ENCODE peak calls at places on chromosomes 5 and 9, in nine cellular contexts. B is K562; W is psoas muscle; J is left lung; U is OCI-LY7; V is bronchial epithelial cell; L is Peyer's patch; I is left ventricle myocardium inferior; A is CD8-positive, alpha-beta T cell. M is an unnamed sample.

GRCh38 chr5:50853151-50853550 is 186.7 kb downstream of the PARP8 start:
- DNase-seq in U (peak; percentile 93), V (no peak), L (peak; percentile 74), A (no peak), J (peak; percentile 61), B (no peak), W (no peak), I (peak; percentile 14), M (no peak)

GRCh38 chr5:147626494-147626893 is 116.6 kb upstream of the DPYSL3 start:
- DNase-seq in V (no peak), L (no peak), A (no peak), B (no peak), U (no peak), W (no peak), J (no peak), I (no peak), M (no peak)

GRCh38 chr5:73066466-73066865 is 53.9 kb upstream of the TMEM171 start:
- DNase-seq in U (no peak), J (no peak), A (no peak), I (no peak), B (no peak), L (no peak), V (no peak), W (no peak), M (no peak)

GRCh38 chr9:91253488-91253887 is 108.2 kb downstream of the AUH start:
- DNase-seq in B (peak; percentile 16), U (peak; percentile 35), L (peak; percentile 58), W (no peak), V (no peak), I (no peak), A (no peak), J (no peak), M (no peak)

GRCh38 chr5:147560982-147561381 is 51.1 kb upstream of the DPYSL3 start:
- DNase-seq in L (no peak), B (no peak), I (no peak), W (no peak), J (no peak), A (no peak), V (peak; percentile 7), U (no peak), M (no peak)

GRCh38 chr9:138072161-138072842 is 194.7 kb downstream of the CACNA1B start:
- DNase-seq in U (no peak), J (no peak), A (no peak), V (no peak), I (no peak), L (peak; percentile 17), B (no peak), W (no peak), M (no peak)

GRCh38 chr9:108586451-108586850 is 269.3 kb downstream of the ACTL7B start:
- DNase-seq in L (no peak), A (no peak), U (no peak), V (peak; percentile 42), I (no peak), J (no peak), B (no peak), W (no peak), M (no peak)

GRCh38 chr5:73783823-73784222 is 157.8 kb downstream of the ARHGEF28 start:
- DNase-seq in W (no peak), A (no peak), U (peak; percentile 2), V (peak; percentile 46), B (no peak), L (no peak), I (no peak), J (no peak), M (no peak)

GRCh38 chr5:76771705-76772405 is 47.0 kb upstream of the F2RL1 start:
- DNase-seq in U (no peak), A (no peak), J (no peak), L (peak; percentile 21), B (no peak), I (no peak), V (no peak), W (no peak), M (no peak)

GRCh38 chr5:38598994-38599611 is 42.7 kb upstream of the LIFR start:
- DNase-seq in B (no peak), W (no peak), A (no peak), L (no peak), V (peak; percentile 88), J (no peak), U (no peak), I (no peak), M (no peak)

GRCh38 chr5:11046160-11046559 is 285.1 kb upstream of the DAP start:
- DNase-seq in U (no peak), L (no peak), I (no peak), W (no peak), B (no peak), A (no peak), J (no peak), V (no peak), M (no peak)

GRCh38 chr9:19456996-19457693 is 48.3 kb downstream of the ACER2 start:
- DNase-seq in V (peak; percentile 74), B (peak; percentile 74), J (peak; percentile 51), W (peak; percentile 61), I (peak; percentile 35), A (peak; percentile 10), L (peak; percentile 87), U (peak; percentile 68), M (peak; percentile 78)

GRCh38 chr9:122719218-122719617 is 4.6 kb upstream of the OR1L4 start:
- DNase-seq in A (no peak), U (no peak), W (no peak), B (no peak), J (no peak), L (no peak), V (no peak), I (no peak), M (no peak)

GRCh38 chr9:125600194-125600593 is 106.8 kb downstream of the MAPKAP1 start:
- DNase-seq in U (no peak), I (no peak), B (no peak), J (no peak), V (no peak), W (no peak), L (peak; percentile 69), A (no peak), M (peak; percentile 69)

GRCh38 chr9:99433555-99433954 is 211.5 kb downstream of the SEC61B start:
- DNase-seq in V (peak; percentile 92), W (peak; percentile 55), A (no peak), L (peak; percentile 48), I (no peak), U (peak; percentile 2), B (peak; percentile 12), J (peak; percentile 83), M (no peak)

GRCh38 chr5:56319281-56320242 is 86.4 kb upstream of the ANKRD55 start:
- DNase-seq in W (peak; percentile 69), I (peak; percentile 46), A (no peak), V (peak; percentile 94), B (no peak), U (no peak), J (peak; percentile 61), L (no peak), M (no peak)

GRCh38 chr9:88396836-88397577 is 8.8 kb downstream of the SPIN1 start:
- DNase-seq in B (no peak), U (no peak), L (no peak), V (no peak), W (no peak), J (no peak), A (no peak), I (no peak), M (no peak)

DNA sequence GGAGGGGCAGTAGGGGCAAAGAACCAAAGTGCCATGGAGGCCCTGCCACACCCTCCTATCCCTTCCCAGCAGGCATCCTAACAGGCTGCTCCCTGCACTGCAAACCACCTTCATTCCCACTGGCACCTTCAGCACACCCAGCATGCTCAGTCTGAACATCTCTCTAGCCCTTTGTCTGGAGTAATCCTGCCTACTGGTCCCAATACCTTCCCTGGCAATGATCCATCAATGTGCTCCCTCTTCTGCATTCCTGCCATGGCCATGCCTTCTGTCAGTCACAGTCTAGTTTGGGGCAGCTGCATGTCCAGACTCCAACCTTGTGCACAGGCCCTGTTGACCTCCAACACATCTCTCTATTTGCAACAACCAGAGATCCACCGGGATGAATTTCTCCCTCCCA is 4.9 kb downstream of the MACROH2A1 start:
- DNase-seq in W (no peak), V (no peak), I (no peak), J (no peak), U (no peak), L (no peak), B (no peak), A (no peak), M (no peak)
- TF ChIP-seq CTCF in W (no peak), V (no peak), I (no peak), J (no peak), U (no peak), L (no peak), B (no peak), A (no peak), M (no peak)

DNA sequence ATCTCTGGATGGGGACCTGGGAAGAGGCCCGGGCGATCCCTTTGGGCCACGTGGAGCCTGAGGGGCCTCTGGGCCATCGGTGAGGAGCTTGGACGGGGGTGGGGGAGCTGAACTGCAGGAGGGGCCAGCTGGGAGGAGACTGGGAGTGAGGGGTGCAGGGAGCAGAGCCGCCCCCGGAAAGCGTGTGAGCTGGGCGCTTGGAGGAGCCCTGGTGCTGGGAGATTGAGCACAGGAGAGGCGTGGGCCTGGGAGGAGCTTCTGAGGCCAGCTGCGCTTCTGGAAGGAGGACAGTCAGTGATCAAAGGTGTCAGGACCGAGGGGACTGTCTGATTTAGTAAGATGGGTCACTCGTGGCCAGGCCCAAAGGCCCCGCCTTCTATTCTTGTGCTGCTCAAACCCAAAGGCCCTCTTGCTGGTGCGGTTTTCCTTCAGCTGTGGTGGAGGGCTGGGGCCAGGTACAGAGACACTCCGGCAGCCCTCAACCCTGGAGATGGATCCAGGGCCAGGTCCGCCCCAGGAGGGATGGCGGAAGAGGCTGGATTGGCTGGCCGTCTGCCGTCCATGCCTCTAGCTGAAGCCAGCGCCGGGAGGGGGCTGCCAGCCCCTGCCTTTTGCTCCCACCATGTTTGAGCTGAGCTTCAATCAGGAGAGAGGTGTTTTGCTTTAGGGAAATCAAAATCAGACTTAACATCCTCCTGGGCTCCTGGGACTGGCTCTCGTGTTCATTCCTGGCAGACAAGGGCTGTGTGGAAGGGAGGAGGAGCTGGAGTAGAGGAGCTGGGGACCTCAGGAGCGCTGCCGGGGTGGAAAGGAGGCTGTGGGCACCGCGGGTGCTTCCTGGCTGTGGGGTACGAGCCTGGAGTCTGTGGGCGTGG is 21.6 kb downstream of the NCS1 start:
- DNase-seq in W (no peak), U (no peak), I (no peak), V (no peak), L (no peak), A (no peak), J (no peak), B (peak; percentile 40), M (no peak)
- H3K4me3 ChIP-seq in W (no peak overlapping the region), U (no peak overlapping the region), I (no peak overlapping the region), V (no peak overlapping the region), L (no peak overlapping the region), A (no peak overlapping the region), J (no peak overlapping the region), B (no peak overlapping the region), M (no peak overlapping the region)

DNA sequence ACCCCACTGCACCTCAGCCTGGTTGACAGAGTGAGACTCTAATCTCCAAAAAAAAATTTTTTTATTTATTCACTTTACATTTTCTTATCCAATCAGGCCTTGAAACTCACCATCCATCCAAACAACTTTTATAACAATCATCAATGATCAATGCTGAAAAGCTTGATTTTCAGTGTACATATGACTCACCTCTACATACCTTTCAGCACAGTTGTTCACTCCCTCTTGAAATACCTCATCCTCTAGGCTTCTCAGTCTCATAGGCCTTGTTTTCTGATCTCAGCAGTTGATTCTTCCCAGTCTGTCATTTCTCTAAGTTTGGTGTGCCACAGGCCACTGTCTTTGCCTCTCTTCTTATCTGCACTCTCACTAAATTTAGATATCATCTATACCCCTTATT is 36.2 kb downstream of the GRIN3A start:
- DNase-seq in I (no peak), B (no peak), A (no peak), L (no peak), V (peak; percentile 67), W (no peak), U (no peak), J (no peak), M (no peak)
- H3K36me3 ChIP-seq in I (no peaks in the 10 kb centered on the region), B (no peaks in the 10 kb centered on the region), A (no peaks in the 10 kb centered on the region), L (no peaks in the 10 kb centered on the region), V (no peaks in the 10 kb centered on the region), W (no peaks in the 10 kb centered on the region), U (no peaks in the 10 kb centered on the region), J (no peaks in the 10 kb centered on the region), M (no peaks in the 10 kb centered on the region)

GRCh38 chr5:164207646-164208045 is 702.2 kb downstream of the MAT2B start:
- DNase-seq in B (no peak), L (no peak), U (no peak), V (no peak), A (no peak), I (no peak), W (no peak), J (no peak), M (no peak)
- TF ChIP-seq CTCF in B (peak; percentile 18), L (no peak), U (no peak), V (no peak), A (no peak), I (no peak), W (no peak), J (no peak), M (no peak)

M was measured in colonic mucosa.